ENCODE peak calls at places on chromosomes 5 and 9, in nine cellular contexts. One of them, this sample, is unnamed.

GRCh38 chr5:96934291-96934694 is 1.6 kb upstream of the LNPEP start:
- DNase-seq in IMR-90: peak; percentile 42
- DNase-seq in right atrium auricular region: no peak
- DNase-seq in CD8-positive, alpha-beta T cell: no peak
- DNase-seq in PC-3: no peak
- DNase-seq in right lobe of liver: no peak
- DNase-seq in RWPE1: peak; percentile 15
- DNase-seq in GM23338: no peak
- DNase-seq in dorsolateral prefrontal cortex: no peak
- DNase-seq in this sample: no peak

GRCh38 chr9:37540634-37541033 is 35.5 kb downstream of the FBXO10 start:
- DNase-seq in right atrium auricular region: no peak
- DNase-seq in IMR-90: no peak
- DNase-seq in CD8-positive, alpha-beta T cell: no peak
- DNase-seq in RWPE1: no peak
- DNase-seq in GM23338: no peak
- DNase-seq in PC-3: peak; percentile 53
- DNase-seq in right lobe of liver: no peak
- DNase-seq in dorsolateral prefrontal cortex: peak; percentile 67
- DNase-seq in this sample: no peak

GRCh38 chr5:160169326-160169725 is 50.1 kb upstream of the PWWP2A start:
- DNase-seq in right atrium auricular region: no peak
- DNase-seq in PC-3: no peak
- DNase-seq in right lobe of liver: no peak
- DNase-seq in IMR-90: peak; percentile 97
- DNase-seq in GM23338: no peak
- DNase-seq in RWPE1: no peak
- DNase-seq in CD8-positive, alpha-beta T cell: no peak
- DNase-seq in dorsolateral prefrontal cortex: no peak
- DNase-seq in this sample: no peak

GRCh38 chr5:105504-106080 is 13.6 kb downstream of the PLEKHG4B start:
- DNase-seq in PC-3: no peak
- DNase-seq in GM23338: no peak
- DNase-seq in dorsolateral prefrontal cortex: no peak
- DNase-seq in RWPE1: no peak
- DNase-seq in right atrium auricular region: no peak
- DNase-seq in CD8-positive, alpha-beta T cell: no peak
- DNase-seq in right lobe of liver: no peak
- DNase-seq in IMR-90: no peak
- DNase-seq in this sample: no peak

GRCh38 chr9:2192356-2192979 is 177.3 kb downstream of the SMARCA2 start:
- DNase-seq in right lobe of liver: no peak
- DNase-seq in right atrium auricular region: no peak
- DNase-seq in IMR-90: peak; percentile 13
- DNase-seq in GM23338: no peak
- DNase-seq in CD8-positive, alpha-beta T cell: no peak
- DNase-seq in PC-3: no peak
- DNase-seq in dorsolateral prefrontal cortex: no peak
- DNase-seq in RWPE1: no peak
- DNase-seq in this sample: no peak

GRCh38 chr9:131258698-131259431 is 17.4 kb downstream of the FAM78A start:
- DNase-seq in GM23338: peak; percentile 0
- DNase-seq in right lobe of liver: no peak
- DNase-seq in PC-3: no peak
- DNase-seq in right atrium auricular region: no peak
- DNase-seq in CD8-positive, alpha-beta T cell: no peak
- DNase-seq in dorsolateral prefrontal cortex: no peak
- DNase-seq in RWPE1: no peak
- DNase-seq in IMR-90: no peak
- DNase-seq in this sample: no peak

GRCh38 chr9:93186151-93186715 is 2.3 kb downstream of the WNK2 start:
- DNase-seq in IMR-90: no peak
- DNase-seq in RWPE1: no peak
- DNase-seq in CD8-positive, alpha-beta T cell: no peak
- DNase-seq in PC-3: no peak
- DNase-seq in dorsolateral prefrontal cortex: no peak
- DNase-seq in GM23338: no peak
- DNase-seq in right lobe of liver: no peak
- DNase-seq in right atrium auricular region: no peak
- DNase-seq in this sample: peak; percentile 56

GRCh38 chr5:62534461-62535236 is 44.0 kb upstream of the LRRC70 start:
- DNase-seq in PC-3: no peak
- DNase-seq in GM23338: no peak
- DNase-seq in IMR-90: no peak
- DNase-seq in right atrium auricular region: no peak
- DNase-seq in RWPE1: no peak
- DNase-seq in CD8-positive, alpha-beta T cell: no peak
- DNase-seq in dorsolateral prefrontal cortex: no peak
- DNase-seq in right lobe of liver: no peak
- DNase-seq in this sample: no peak

GRCh38 chr5:1797109-1797800 is 2.4 kb downstream of the MRPL36 start:
- DNase-seq in right lobe of liver: no peak
- DNase-seq in IMR-90: no peak
- DNase-seq in dorsolateral prefrontal cortex: no peak
- DNase-seq in GM23338: no peak
- DNase-seq in CD8-positive, alpha-beta T cell: no peak
- DNase-seq in right atrium auricular region: no peak
- DNase-seq in PC-3: no peak
- DNase-seq in RWPE1: no peak
- DNase-seq in this sample: no peak

GRCh38 chr9:90107021-90107771 is 502.4 kb downstream of the GADD45G start:
- DNase-seq in IMR-90: no peak
- DNase-seq in right lobe of liver: peak; percentile 56
- DNase-seq in RWPE1: peak; percentile 77
- DNase-seq in PC-3: peak; percentile 49
- DNase-seq in dorsolateral prefrontal cortex: peak; percentile 83
- DNase-seq in GM23338: no peak
- DNase-seq in right atrium auricular region: peak; percentile 70
- DNase-seq in CD8-positive, alpha-beta T cell: no peak
- DNase-seq in this sample: no peak

GRCh38 chr9:133334161-133334560 is 1.8 kb downstream of the SURF6 start:
- DNase-seq in CD8-positive, alpha-beta T cell: no peak
- DNase-seq in dorsolateral prefrontal cortex: no peak
- DNase-seq in PC-3: peak; percentile 28
- DNase-seq in GM23338: peak; percentile 40
- DNase-seq in right lobe of liver: no peak
- DNase-seq in right atrium auricular region: no peak
- DNase-seq in IMR-90: no peak
- DNase-seq in RWPE1: no peak
- DNase-seq in this sample: peak; percentile 89

GRCh38 chr9:113520109-113520642 is 56.6 kb downstream of the RGS3 start:
- DNase-seq in PC-3: peak; percentile 24
- DNase-seq in RWPE1: peak; percentile 75
- DNase-seq in GM23338: no peak
- DNase-seq in right lobe of liver: no peak
- DNase-seq in IMR-90: peak; percentile 20
- DNase-seq in dorsolateral prefrontal cortex: no peak
- DNase-seq in right atrium auricular region: no peak
- DNase-seq in CD8-positive, alpha-beta T cell: peak; percentile 32
- DNase-seq in this sample: peak; percentile 71

DNA sequence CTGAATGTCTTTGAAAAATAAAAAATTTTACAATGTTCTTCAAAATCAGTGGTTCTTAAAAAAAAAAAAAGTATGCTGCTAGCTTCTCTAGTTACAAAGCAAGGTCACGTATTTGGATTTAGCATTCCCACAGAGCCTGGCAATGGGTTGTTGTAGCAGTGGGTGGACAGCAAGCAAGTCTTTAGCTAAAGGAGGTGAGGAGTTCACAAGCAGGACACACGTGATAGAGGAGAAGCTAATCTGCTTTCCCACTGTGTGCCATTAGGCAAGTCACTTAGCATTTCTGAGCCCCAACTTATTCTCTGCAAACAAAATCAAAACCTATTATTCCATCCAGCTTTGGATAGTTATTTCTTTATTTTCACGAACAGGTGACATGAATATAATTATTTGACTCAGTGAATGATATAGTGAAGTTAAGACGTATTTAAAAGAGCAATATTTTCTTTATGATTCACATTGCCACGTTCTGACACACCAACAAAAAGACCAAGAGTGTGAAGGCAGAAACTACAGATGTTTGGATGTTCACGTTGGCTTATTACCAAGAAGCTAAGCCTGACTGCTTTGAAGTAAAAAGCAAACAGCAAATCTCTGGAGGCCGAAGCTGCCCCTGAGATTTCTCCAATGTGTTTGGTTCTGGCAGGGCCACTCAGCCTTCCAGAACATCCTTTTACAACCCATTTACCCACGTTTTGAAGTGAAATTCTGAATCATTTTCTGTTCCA is 612.1 kb upstream of the CDH6 start:
- DNase-seq in right atrium auricular region: no peak
- DNase-seq in CD8-positive, alpha-beta T cell: no peak
- DNase-seq in PC-3: no peak
- DNase-seq in IMR-90: no peak
- DNase-seq in right lobe of liver: no peak
- DNase-seq in RWPE1: no peak
- DNase-seq in dorsolateral prefrontal cortex: no peak
- DNase-seq in GM23338: peak; percentile 2
- DNase-seq in this sample: no peak
- TF ChIP-seq CTCF in right atrium auricular region: no peak
- TF ChIP-seq CTCF in CD8-positive, alpha-beta T cell: no peak
- TF ChIP-seq CTCF in PC-3: no peak
- TF ChIP-seq CTCF in IMR-90: no peak
- TF ChIP-seq CTCF in right lobe of liver: no peak
- TF ChIP-seq CTCF in RWPE1: no peak
- TF ChIP-seq CTCF in dorsolateral prefrontal cortex: no peak
- TF ChIP-seq CTCF in GM23338: no peak
- TF ChIP-seq CTCF in this sample: no peak

GRCh38 chr5:141958113-141958512 is at the start of gene PCDH12:
- DNase-seq in GM23338: peak; percentile 42
- DNase-seq in PC-3: no peak
- DNase-seq in IMR-90: peak; percentile 7
- DNase-seq in RWPE1: no peak
- DNase-seq in dorsolateral prefrontal cortex: no peak
- DNase-seq in right lobe of liver: peak; percentile 54
- DNase-seq in right atrium auricular region: peak; percentile 70
- DNase-seq in CD8-positive, alpha-beta T cell: no peak
- DNase-seq in this sample: peak; percentile 39

GRCh38 chr5:141960449-141961323 is 2.7 kb upstream of the PCDH12 start:
- DNase-seq in right atrium auricular region: peak; percentile 94
- DNase-seq in GM23338: peak; percentile 92
- DNase-seq in PC-3: peak; percentile 78
- DNase-seq in CD8-positive, alpha-beta T cell: peak; percentile 89
- DNase-seq in RWPE1: peak; percentile 88
- DNase-seq in IMR-90: peak; percentile 75
- DNase-seq in dorsolateral prefrontal cortex: peak; percentile 92
- DNase-seq in right lobe of liver: peak; percentile 86
- DNase-seq in this sample: peak; percentile 88

GRCh38 chr5:141960018-141960417 is 2.0 kb upstream of the PCDH12 start:
- DNase-seq in GM23338: peak; percentile 45
- DNase-seq in PC-3: no peak
- DNase-seq in right lobe of liver: no peak
- DNase-seq in IMR-90: no peak
- DNase-seq in CD8-positive, alpha-beta T cell: no peak
- DNase-seq in dorsolateral prefrontal cortex: no peak
- DNase-seq in right atrium auricular region: no peak
- DNase-seq in RWPE1: no peak
- DNase-seq in this sample: no peak

GRCh38 chr5:141958773-141959172 is 771 bp upstream of the PCDH12 start:
- DNase-seq in right atrium auricular region: peak; percentile 83
- DNase-seq in CD8-positive, alpha-beta T cell: no peak
- DNase-seq in right lobe of liver: no peak
- DNase-seq in PC-3: peak; percentile 9
- DNase-seq in GM23338: no peak
- DNase-seq in dorsolateral prefrontal cortex: no peak
- DNase-seq in IMR-90: peak; percentile 13
- DNase-seq in RWPE1: no peak
- DNase-seq in this sample: no peak

DNA sequence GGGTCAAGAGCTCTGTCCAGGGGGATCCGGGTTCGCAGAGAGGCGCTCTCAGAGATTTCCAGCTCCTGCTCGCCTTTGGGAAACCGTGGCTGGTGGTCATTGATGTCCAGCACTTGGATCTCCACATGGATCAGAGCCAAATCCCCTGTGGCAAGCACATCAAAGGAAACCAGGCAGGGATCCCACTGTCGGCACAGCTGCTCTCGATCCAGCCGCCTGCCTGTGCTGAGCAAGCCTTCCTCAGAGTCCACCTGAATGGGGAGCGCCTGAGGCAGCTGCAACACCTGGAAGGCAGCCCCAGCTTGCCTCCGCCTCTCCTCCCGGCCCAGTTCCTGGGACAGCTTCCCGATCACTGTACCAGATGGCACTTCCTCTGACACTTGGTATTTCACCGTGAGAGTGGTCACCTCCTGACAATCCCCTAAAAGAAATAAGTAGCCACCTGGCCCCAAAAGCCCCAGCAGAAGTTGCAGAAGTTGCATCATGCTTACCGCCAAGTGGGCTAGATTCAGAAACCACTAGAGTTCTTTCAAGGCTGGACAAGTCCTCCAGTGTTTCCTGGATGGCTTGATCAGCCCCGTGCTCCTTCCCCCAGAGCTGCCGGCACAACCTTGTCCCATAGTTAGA is 522 bp downstream of the PCDH12 start:
- DNase-seq in CD8-positive, alpha-beta T cell: no peak
- DNase-seq in IMR-90: no peak
- DNase-seq in GM23338: peak; percentile 25
- DNase-seq in PC-3: no peak
- DNase-seq in right atrium auricular region: no peak
- DNase-seq in dorsolateral prefrontal cortex: no peak
- DNase-seq in right lobe of liver: no peak
- DNase-seq in RWPE1: no peak
- DNase-seq in this sample: no peak
- H3K27ac ChIP-seq in CD8-positive, alpha-beta T cell: no peak overlapping the region
- H3K27ac ChIP-seq in IMR-90: no peak overlapping the region
- H3K27ac ChIP-seq in GM23338: no peak overlapping the region
- H3K27ac ChIP-seq in PC-3: no peak overlapping the region
- H3K27ac ChIP-seq in right atrium auricular region: peak overlapping the region; percentile 64
- H3K27ac ChIP-seq in dorsolateral prefrontal cortex: no peak overlapping the region
- H3K27ac ChIP-seq in right lobe of liver: peak overlapping the region; percentile 17
- H3K27ac ChIP-seq in RWPE1: no peak overlapping the region
- H3K27ac ChIP-seq in this sample: peak overlapping the region; percentile 32

GRCh38 chr5:172293745-172294342 is 10.3 kb upstream of the UBTD2 start:
- DNase-seq in GM23338: no peak
- DNase-seq in IMR-90: no peak
- DNase-seq in RWPE1: no peak
- DNase-seq in CD8-positive, alpha-beta T cell: no peak
- DNase-seq in right lobe of liver: no peak
- DNase-seq in right atrium auricular region: no peak
- DNase-seq in dorsolateral prefrontal cortex: no peak
- DNase-seq in PC-3: no peak
- DNase-seq in this sample: no peak
- TF ChIP-seq CTCF in GM23338: no peak
- TF ChIP-seq CTCF in IMR-90: no peak
- TF ChIP-seq CTCF in RWPE1: peak; percentile 78
- TF ChIP-seq CTCF in CD8-positive, alpha-beta T cell: no peak
- TF ChIP-seq CTCF in right lobe of liver: peak; percentile 2
- TF ChIP-seq CTCF in right atrium auricular region: no peak
- TF ChIP-seq CTCF in dorsolateral prefrontal cortex: no peak
- TF ChIP-seq CTCF in PC-3: no peak
- TF ChIP-seq CTCF in this sample: no peak

DNA sequence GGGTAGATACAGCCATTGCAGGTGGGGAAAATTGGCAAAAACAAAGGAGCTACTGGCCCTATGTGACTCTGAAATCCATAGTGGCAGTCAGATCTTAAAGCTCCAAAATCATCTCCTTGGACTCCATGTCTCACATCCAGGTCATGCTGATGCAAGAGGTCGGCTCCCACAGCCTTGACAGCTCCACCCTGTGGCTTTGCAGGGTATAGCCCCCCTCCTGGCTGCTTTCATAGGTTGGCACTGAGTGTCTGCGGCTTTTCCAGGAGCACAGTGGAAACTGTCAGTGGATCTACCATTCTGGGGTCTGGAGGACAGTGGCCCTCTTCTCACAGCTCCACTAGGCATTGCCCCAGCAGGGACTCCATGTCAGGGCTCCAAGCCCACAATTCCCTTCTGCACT is 1190.1 kb downstream of the CDH12 start:
- DNase-seq in right lobe of liver: no peak
- DNase-seq in GM23338: peak; percentile 34
- DNase-seq in IMR-90: no peak
- DNase-seq in RWPE1: no peak
- DNase-seq in CD8-positive, alpha-beta T cell: no peak
- DNase-seq in dorsolateral prefrontal cortex: no peak
- DNase-seq in PC-3: no peak
- DNase-seq in right atrium auricular region: no peak
- DNase-seq in this sample: no peak
- H3K27ac ChIP-seq in right lobe of liver: no peak overlapping the region
- H3K27ac ChIP-seq in GM23338: no peak overlapping the region
- H3K27ac ChIP-seq in IMR-90: no peak overlapping the region
- H3K27ac ChIP-seq in RWPE1: no peak overlapping the region
- H3K27ac ChIP-seq in CD8-positive, alpha-beta T cell: no peak overlapping the region
- H3K27ac ChIP-seq in dorsolateral prefrontal cortex: no peak overlapping the region
- H3K27ac ChIP-seq in PC-3: no peak overlapping the region
- H3K27ac ChIP-seq in right atrium auricular region: no peak overlapping the region
- H3K27ac ChIP-seq in this sample: no peak overlapping the region

This sample was measured in Peyer's patch.